ENCODE peak calls at places on chromosomes 11 and 22, in four cellular contexts. N is CD4-positive, alpha-beta T cell; F is progenitor cell of endocrine pancreas; P is upper lobe of right lung. R is an unnamed sample.

GRCh38 chr22:45308624-45309421 is 911 bp upstream of the FAM118A start:
- DNase-seq in N (no peak), F (no peak), P (no peak), R (no peak)

GRCh38 chr11:126456783-126457542 is 101.5 kb downstream of the ST3GAL4 start:
- DNase-seq in P (no peak), N (no peak), F (no peak), R (no peak)

GRCh38 chr11:41133023-41133422 is 326.4 kb downstream of the LRRC4C start:
- DNase-seq in F (no peak), N (no peak), P (no peak), R (no peak)

GRCh38 chr11:5096011-5096410 is 26.6 kb downstream of the OR52E1 start:
- DNase-seq in N (no peak), P (no peak), F (no peak), R (no peak)

GRCh38 chr22:35205956-35206355 is 51.3 kb upstream of the HMGXB4 start:
- DNase-seq in P (no peak), F (no peak), N (no peak), R (no peak)

GRCh38 chr11:68966894-68967780 is 13.6 kb downstream of the MRGPRD start:
- DNase-seq in F (no peak), P (peak; percentile 12), N (no peak), R (no peak)

GRCh38 chr22:19918332-19919106 is 23.1 kb upstream of the COMT start:
- DNase-seq in P (no peak), F (no peak), N (no peak), R (no peak)

GRCh38 chr11:112294688-112295340 is 34.2 kb upstream of the PLET1 start:
- DNase-seq in F (no peak), P (no peak), N (no peak), R (no peak)

GRCh38 chr11:34214961-34215805 is 109.8 kb downstream of the NAT10 start:
- DNase-seq in N (no peak), F (no peak), P (no peak), R (peak; percentile 40)

GRCh38 chr11:122002926-122003325 is 113.1 kb downstream of the BLID start:
- DNase-seq in N (no peak), P (no peak), F (no peak), R (no peak)

DNA sequence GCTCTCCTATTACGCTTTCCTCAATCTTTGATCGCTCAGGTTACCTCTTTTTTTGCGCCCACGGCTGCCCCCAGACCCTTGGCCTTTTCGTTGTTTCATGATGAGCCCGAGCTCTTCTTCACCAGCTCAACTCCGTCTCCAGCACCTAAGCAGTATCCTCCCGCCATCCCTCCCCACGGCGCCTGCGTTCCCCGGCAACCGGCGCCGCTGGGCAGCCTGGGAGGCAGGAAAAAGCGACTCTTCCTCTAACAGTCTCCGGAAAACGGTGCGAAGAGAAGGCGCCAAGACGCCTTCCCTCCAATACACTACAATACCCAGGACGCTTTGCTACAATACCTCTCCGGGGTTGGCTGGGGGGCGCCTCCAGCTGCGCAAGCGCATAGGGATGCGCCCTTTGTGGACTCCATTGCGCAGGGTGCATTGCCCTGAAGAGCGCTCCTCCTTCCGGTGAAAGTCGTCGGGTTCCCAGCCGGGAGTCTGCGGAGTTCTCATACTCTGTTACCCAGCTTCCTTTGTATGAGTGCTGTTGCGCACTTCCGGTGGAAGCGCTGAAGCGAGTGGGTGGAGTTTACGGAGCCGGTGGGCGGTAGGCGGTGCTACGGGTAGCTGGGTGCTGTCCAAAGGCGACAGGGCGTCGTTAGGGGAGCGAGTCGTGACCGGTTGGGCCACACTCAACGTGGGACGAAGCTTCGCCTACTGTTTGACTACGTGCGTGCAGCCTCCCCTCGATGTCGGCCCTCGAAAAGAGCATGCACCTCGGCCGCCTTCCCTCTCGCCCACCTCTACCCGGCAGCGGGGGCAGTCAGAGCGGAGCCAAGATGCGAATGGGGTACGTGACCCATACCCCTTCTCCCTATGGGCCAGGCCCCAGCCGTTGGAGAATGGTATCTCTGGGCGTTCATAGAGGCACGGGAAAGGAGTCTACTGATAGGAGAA is at the start of the genes C2CD3 and PPME1:
- DNase-seq in P (peak; percentile 98), F (peak; percentile 95), N (peak; percentile 95), R (peak; percentile 97)
- TF ChIP-seq CTCF in P (peak; percentile 48), F (peak; percentile 34), N (peak; percentile 24), R (no peak)

GRCh38 chr11:2886191-2886894 is 768 bp upstream of the CDKN1C start:
- DNase-seq in P (no peak), F (peak; percentile 56), N (no peak), R (no peak)

GRCh38 chr11:2885676-2886081 is at the start of gene CDKN1C:
- DNase-seq in N (peak; percentile 77), F (peak; percentile 83), P (peak; percentile 92), R (peak; percentile 85)

GRCh38 chr11:2884424-2884815 is 1.2 kb downstream of the CDKN1C start:
- DNase-seq in P (peak; percentile 74), F (no peak), N (no peak), R (peak; percentile 38)

GRCh38 chr11:2883717-2884423 is 1.7 kb downstream of the CDKN1C start:
- DNase-seq in N (no peak), P (no peak), F (no peak), R (no peak)

GRCh38 chr11:2885017-2885675 is 429 bp downstream of the CDKN1C start:
- DNase-seq in P (peak; percentile 85), N (no peak), F (no peak), R (peak; percentile 78)
- TF ChIP-seq CTCF in P (peak; percentile 40), N (peak; percentile 22), F (peak; percentile 42), R (peak; percentile 29)

GRCh38 chr11:57357827-57358226 is 19.7 kb downstream of the P2RX3 start:
- DNase-seq in F (no peak), N (no peak), P (no peak), R (no peak)

GRCh38 chr11:57358543-57358961 is 20.4 kb downstream of the P2RX3 start:
- DNase-seq in P (no peak), F (no peak), N (no peak), R (no peak)

GRCh38 chr11:57358991-57359390 is 20.8 kb downstream of the P2RX3 start:
- DNase-seq in N (no peak), F (no peak), P (peak; percentile 42), R (no peak)

GRCh38 chr11:57356179-57356757 is 18.1 kb downstream of the P2RX3 start:
- DNase-seq in P (no peak), N (no peak), F (no peak), R (no peak)

DNA sequence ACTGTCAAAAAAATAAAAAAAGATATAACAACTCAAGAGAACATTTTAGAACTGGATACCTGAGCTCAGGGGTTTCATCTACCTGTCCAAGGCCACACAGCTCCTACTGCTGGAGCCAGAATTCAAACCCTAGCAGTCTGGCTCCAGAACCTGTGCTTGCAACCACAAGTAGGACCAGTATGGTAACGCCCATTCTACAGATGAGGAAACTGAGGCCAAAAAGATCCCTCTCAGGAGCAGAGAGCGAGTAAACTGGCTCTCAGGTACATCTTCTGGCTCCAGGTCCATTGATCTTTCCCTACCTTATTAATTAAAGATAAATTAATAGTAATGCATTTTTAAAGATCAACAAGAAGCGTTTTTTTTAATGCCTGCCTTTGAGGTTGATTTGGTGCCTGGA is 19.2 kb downstream of the P2RX3 start:
- DNase-seq in N (no peak), P (no peak), F (no peak), R (no peak)
- TF ChIP-seq CTCF in N (no peak), P (no peak), F (no peak), R (no peak)

GRCh38 chr22:39529487-39529851 is 3.1 kb downstream of the RPS19BP1 start:
- DNase-seq in P (no peak), F (no peak), N (no peak), R (no peak)
- TF ChIP-seq CTCF in P (peak; percentile 11), F (no peak), N (peak; percentile 65), R (no peak)